ENCODE peak calls at places on chromosomes 5 and 9, in seven cellular contexts. K, M, Y, X, F, G and N are unnamed samples. For H3K4me1, the result is how much of the 10 kb centered on the place peaks cover.

GRCh38 chr5:154447074-154447725 is 1.4 kb downstream of the SAP30L start:
- DNase-seq in M (no peak), Y (no peak), X (no peak), G (peak), K (no peak), F (no peak), N (no peak)

GRCh38 chr9:121217609-121218292 is 16.1 kb upstream of the RAB14 start:
- DNase-seq in Y (no peak), K (no peak), F (no peak), X (no peak), G (no peak), M (no peak), N (no peak)

GRCh38 chr5:73393606-73394489 is 54.7 kb downstream of the FOXD1 start:
- DNase-seq in M (no peak), X (no peak), Y (no peak), F (no peak), K (no peak), G (no peak), N (no peak)

GRCh38 chr9:130078547-130078946 is 24.8 kb downstream of the GPR107 start:
- DNase-seq in G (no peak), Y (no peak), F (no peak), M (no peak), X (no peak), K (no peak), N (no peak)

GRCh38 chr5:75664933-75665332 is 52.3 kb downstream of the POC5 start:
- DNase-seq in K (no peak), G (no peak), Y (no peak), M (no peak), F (no peak), X (no peak), N (no peak)

GRCh38 chr5:93674866-93675457 is 66.4 kb downstream of the POU5F2 start:
- DNase-seq in M (no peak), X (no peak), G (no peak), F (no peak), K (no peak), Y (no peak), N (no peak)

GRCh38 chr9:138096192-138096845 is 218.7 kb downstream of the CACNA1B start:
- DNase-seq in F (no peak), X (no peak), K (no peak), G (no peak), M (no peak), Y (no peak), N (no peak)

GRCh38 chr5:65823174-65823573 is 101.2 kb downstream of the NLN start:
- DNase-seq in X (no peak), F (no peak), K (no peak), Y (no peak), M (no peak), G (peak), N (no peak)

GRCh38 chr5:95223859-95224258 is 61.0 kb downstream of the MCTP1 start:
- DNase-seq in G (no peak), F (no peak), Y (no peak), X (no peak), K (no peak), M (peak), N (no peak)

GRCh38 chr9:104895572-104895971 is 32.4 kb downstream of the ABCA1 start:
- DNase-seq in K (no peak), G (no peak), X (no peak), M (no peak), Y (no peak), F (no peak), N (no peak)

GRCh38 chr9:130311774-130312140 is 46.2 kb downstream of the HMCN2 start:
- DNase-seq in Y (no peak), X (no peak), G (no peak), M (no peak), F (no peak), K (no peak), N (no peak)

GRCh38 chr5:176773408-176774035 is 36.8 kb upstream of the UNC5A start:
- DNase-seq in G (no peak), K (no peak), X (no peak), M (no peak), Y (peak), F (no peak), N (no peak)

GRCh38 chr9:75941577-75942311 is 51.3 kb downstream of the PCSK5 start:
- DNase-seq in F (no peak), X (no peak), Y (no peak), G (no peak), K (no peak), M (no peak), N (no peak)

GRCh38 chr5:134289509-134290113 is 63.7 kb upstream of the PPP2CA start:
- DNase-seq in G (peak), K (no peak), F (peak), X (peak), M (peak), Y (peak), N (peak)

GRCh38 chr5:174399411-174399810 is 325.0 kb upstream of the MSX2 start:
- DNase-seq in F (no peak), Y (no peak), M (no peak), K (no peak), G (no peak), X (no peak), N (no peak)

GRCh38 chr5:57396701-57397100 is 85.9 kb downstream of the ACTBL2 start:
- DNase-seq in G (no peak), F (no peak), X (no peak), M (no peak), Y (no peak), K (no peak), N (no peak)

GRCh38 chr5:163807781-163808180 is 302.4 kb downstream of the MAT2B start:
- DNase-seq in G (no peak), F (no peak), K (no peak), X (no peak), Y (no peak), M (no peak), N (no peak)

GRCh38 chr5:78720997-78721396 is 72.4 kb upstream of the LHFPL2 start:
- DNase-seq in G (no peak), X (no peak), F (no peak), K (no peak), M (no peak), Y (no peak), N (no peak)

GRCh38 chr5:141003791-141004601 is 37.7 kb downstream of the PCDHAC2 start:
- DNase-seq in X (peak), G (peak), F (peak), Y (peak), M (peak), K (no peak), N (no peak)

GRCh38 chr9:127897194-127897692 is 2.2 kb downstream of the ST6GALNAC6 start:
- DNase-seq in M (peak), G (peak), Y (peak), F (peak), K (peak), X (peak), N (peak)

GRCh38 chr9:4678679-4679267 is 596 bp upstream of the CDC37L1 start:
- DNase-seq in M (peak), Y (no peak), G (no peak), F (peak), X (peak), K (no peak), N (no peak)

GRCh38 chr9:73741316-73741715 is 589.7 kb downstream of the ANXA1 start:
- DNase-seq in M (no peak), G (no peak), Y (no peak), K (no peak), F (peak), X (peak), N (no peak)

GRCh38 chr9:69645488-69645887 is 26.7 kb downstream of the APBA1 start:
- DNase-seq in Y (no peak), X (no peak), K (no peak), M (no peak), F (no peak), G (no peak), N (no peak)

GRCh38 chr9:92033307-92033706 is 81.9 kb downstream of the SPTLC1 start:
- DNase-seq in F (no peak), G (no peak), M (no peak), X (no peak), Y (no peak), K (no peak), N (no peak)

GRCh38 chr9:123620258-123620657 is 264.3 kb downstream of the CRB2 start:
- DNase-seq in X (no peak), F (no peak), G (peak), K (no peak), Y (no peak), M (no peak), N (no peak)

GRCh38 chr5:120139039-120139438 is 325.1 kb upstream of the PRR16 start:
- DNase-seq in X (no peak), G (peak), Y (no peak), K (no peak), F (no peak), M (peak), N (no peak)

GRCh38 chr9:133341369-133342082 is 5.5 kb upstream of the SURF6 start:
- DNase-seq in F (no peak), X (no peak), G (no peak), Y (no peak), K (peak), M (no peak), N (peak)

GRCh38 chr5:115450741-115451140 is 93.8 kb downstream of the FEM1C start:
- DNase-seq in K (no peak), F (no peak), G (no peak), X (no peak), Y (no peak), M (no peak), N (no peak)

GRCh38 chr9:135536166-135536565 is 9.8 kb upstream of the OBP2A start:
- DNase-seq in M (no peak), Y (no peak), K (no peak), X (no peak), F (no peak), G (no peak), N (no peak)

GRCh38 chr5:157057459-157058370 is 1.2 kb downstream of the HAVCR1 start:
- DNase-seq in F (no peak), M (no peak), K (no peak), G (peak), X (no peak), Y (no peak), N (no peak)
- H3K4me1 ChIP-seq in F (under half), M (under half), K (under half), G (half or more), X (under half), Y (under half), N (under half)

DNA sequence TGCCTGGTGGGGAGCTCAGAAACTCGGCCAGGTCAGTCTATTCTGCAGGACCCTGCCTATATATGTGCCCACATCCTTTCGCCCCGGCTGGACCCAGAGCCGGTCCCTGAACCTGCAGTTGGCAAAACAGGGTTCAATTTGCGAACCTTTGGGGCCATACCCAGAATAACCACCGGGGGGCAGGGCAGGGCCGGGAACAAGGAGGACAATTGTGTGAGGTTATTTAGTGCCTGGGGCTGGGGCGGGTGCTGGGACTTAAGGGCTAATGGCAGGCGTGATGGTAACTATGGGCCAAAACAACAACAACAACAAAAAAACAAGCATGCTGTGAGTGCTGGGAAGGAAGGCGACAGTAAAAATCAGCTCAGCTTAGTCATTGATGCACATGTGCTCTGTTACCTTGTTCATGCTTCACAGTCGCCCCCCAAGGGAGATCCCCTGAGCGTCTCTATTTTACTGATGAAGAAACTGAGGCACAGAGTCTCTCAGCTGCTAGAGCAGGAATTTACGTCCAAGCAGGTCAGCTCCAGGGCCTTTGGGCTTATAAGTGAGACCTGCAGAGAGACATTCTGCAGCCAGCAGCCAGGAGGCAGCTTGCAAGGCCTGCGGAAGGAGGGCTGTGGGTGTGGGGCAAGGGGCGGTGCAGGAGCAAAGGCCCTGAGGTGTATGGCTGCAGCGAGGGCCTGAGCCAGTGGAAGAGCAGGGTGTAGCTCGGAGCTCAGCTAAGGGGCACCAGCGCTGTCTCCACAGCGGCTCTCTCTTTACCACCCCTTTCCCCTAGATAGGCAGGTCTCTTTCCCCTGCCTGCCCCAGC is 106.0 kb downstream of the PHF2 start:
- DNase-seq in X (peak), F (peak), G (peak), Y (peak), M (peak), K (peak), N (peak)
- TF ChIP-seq CTCF in X (peak), F (peak), G (peak), Y (peak), M (peak), K (peak), N (peak)

DNA sequence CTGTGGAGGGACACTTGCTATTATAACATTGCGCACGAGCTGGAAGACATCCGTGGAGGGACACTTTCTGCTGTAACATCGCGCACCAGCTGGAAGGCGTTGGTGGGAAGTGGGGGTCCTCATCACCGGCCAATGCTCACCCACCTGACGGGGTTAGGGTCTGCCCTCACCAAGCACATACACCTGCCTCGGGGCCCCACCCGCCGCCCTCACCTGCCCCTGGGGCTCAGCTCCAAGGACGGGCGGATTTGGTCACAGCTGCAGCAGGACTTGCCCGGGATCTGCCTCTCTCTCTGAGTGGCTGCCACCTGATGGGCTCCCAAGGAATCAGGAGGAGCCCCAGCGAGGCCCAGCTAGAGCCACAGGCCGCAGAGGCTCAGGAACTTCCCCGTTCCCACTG is 38.6 kb upstream of the SLC6A3 start:
- DNase-seq in G (no peak), F (no peak), M (no peak), Y (no peak), X (no peak), K (no peak), N (no peak)
- H3K27ac ChIP-seq in G (no peak), F (no peak), M (no peak), Y (no peak), X (no peak), K (no peak), N (no peak)

GRCh38 chr5:139796061-139796806 is 626 bp downstream of the PSD2 start:
- DNase-seq in X (peak), G (no peak), K (no peak), M (no peak), F (peak), Y (peak), N (no peak)

GRCh38 chr5:139797335-139797734 is 1.7 kb downstream of the PSD2 start:
- DNase-seq in M (no peak), F (no peak), Y (no peak), K (no peak), G (no peak), X (no peak), N (no peak)

GRCh38 chr5:139797856-139798510 is 2.4 kb downstream of the PSD2 start:
- DNase-seq in Y (no peak), F (no peak), X (no peak), K (no peak), G (no peak), M (no peak), N (no peak)

GRCh38 chr5:139794067-139794846 is 1.4 kb upstream of the PSD2 start:
- DNase-seq in F (no peak), Y (no peak), G (no peak), K (no peak), M (no peak), X (no peak), N (no peak)

GRCh38 chr5:139795074-139796001 is at the start of gene PSD2:
- DNase-seq in M (no peak), Y (peak), G (no peak), X (peak), K (peak), F (peak), N (no peak)
- H3K4me1 ChIP-seq in M (under half), Y (under half), G (under half), X (under half), K (under half), F (under half), N (under half)